ENCODE peak calls at places on chromosomes 3 and 15, in five cellular contexts. Z, Y, D, C and O are unnamed samples. For H3K4me1, the result is how much of the 10 kb centered on the place peaks cover.

GRCh38 chr3:194212869-194213320 is 76.9 kb downstream of the HES1 start:
- DNase-seq in Z (no peak), Y (no peak), D (no peak), C (peak), O (no peak)

GRCh38 chr3:185325946-185326791 is 36.8 kb upstream of the MAP3K13 start:
- DNase-seq in Z (no peak), Y (no peak), D (no peak), C (no peak), O (no peak)

GRCh38 chr3:105791919-105792786 is 76.7 kb downstream of the CBLB start:
- DNase-seq in Z (peak), Y (peak), D (no peak), C (no peak), O (no peak)

GRCh38 chr3:172148269-172148668 is 108.9 kb downstream of the FNDC3B start:
- DNase-seq in Z (no peak), Y (no peak), D (no peak), C (no peak), O (no peak)

GRCh38 chr3:190059242-190059590 is 61.5 kb downstream of the P3H2 start:
- DNase-seq in Z (no peak), Y (no peak), D (no peak), C (no peak), O (no peak)

GRCh38 chr3:36876181-36876936 is 68.5 kb downstream of the TRANK1 start:
- DNase-seq in Z (no peak), Y (no peak), D (peak), C (no peak), O (no peak)

GRCh38 chr15:90871097-90871715 is 2.8 kb downstream of the FURIN start:
- DNase-seq in Z (no peak), Y (peak), D (no peak), C (peak), O (no peak)

GRCh38 chr3:22969276-22969675 is 233.9 kb upstream of the UBE2E2 start:
- DNase-seq in Z (no peak), Y (no peak), D (no peak), C (no peak), O (no peak)

GRCh38 chr3:185342458-185343169 is 20.3 kb upstream of the MAP3K13 start:
- DNase-seq in Z (no peak), Y (no peak), D (no peak), C (no peak), O (no peak)

GRCh38 chr15:69990566-69991391 is 106.9 kb downstream of the TLE3 start:
- DNase-seq in Z (no peak), Y (no peak), D (no peak), C (no peak), O (no peak)

GRCh38 chr15:33448961-33449611 is 138.3 kb downstream of the RYR3 start:
- DNase-seq in Z (no peak), Y (no peak), D (no peak), C (no peak), O (no peak)

GRCh38 chr3:184320099-184320445 is 5.7 kb downstream of the EIF4G1 start:
- DNase-seq in Z (peak), Y (peak), D (peak), C (no peak), O (peak)

GRCh38 chr3:183203670-183204069 is 41.1 kb upstream of the LAMP3 start:
- DNase-seq in Z (no peak), Y (no peak), D (no peak), C (no peak), O (no peak)

GRCh38 chr15:62770752-62771151 is 271.8 kb upstream of the TPM1 start:
- DNase-seq in Z (no peak), Y (no peak), D (no peak), C (no peak), O (no peak)

GRCh38 chr3:178672263-178672662 is 136.0 kb downstream of the KCNMB2 start:
- DNase-seq in Z (no peak), Y (no peak), D (no peak), C (no peak), O (no peak)

GRCh38 chr15:70752142-70752754 is 11.1 kb downstream of the UACA start:
- DNase-seq in Z (peak), Y (peak), D (no peak), C (no peak), O (no peak)

GRCh38 chr15:55255714-55256113 is 33.9 kb downstream of the RAB27A start:
- DNase-seq in Z (no peak), Y (peak), D (no peak), C (no peak), O (no peak)

GRCh38 chr15:40421246-40422157 is 15.9 kb downstream of the IVD start:
- DNase-seq in Z (peak), Y (peak), D (peak), C (peak), O (peak)

GRCh38 chr3:174936590-174936989 is 77.5 kb downstream of the NAALADL2 start:
- DNase-seq in Z (no peak), Y (no peak), D (no peak), C (no peak), O (no peak)

GRCh38 chr3:194269610-194270145 is 81.5 kb downstream of the CPN2 start:
- DNase-seq in Z (peak), Y (peak), D (no peak), C (peak), O (peak)

GRCh38 chr15:48811325-48811938 is 563 bp upstream of the CEP152 start:
- DNase-seq in Z (no peak), Y (no peak), D (no peak), C (peak), O (no peak)

GRCh38 chr15:48810414-48811324 is at the start of gene CEP152:
- DNase-seq in Z (peak), Y (peak), D (peak), C (peak), O (peak)

GRCh38 chr3:172218350-172219323 is 179.3 kb downstream of the FNDC3B start:
- DNase-seq in Z (no peak), Y (no peak), D (no peak), C (no peak), O (no peak)

GRCh38 chr3:72451840-72452239 is 396.4 kb downstream of the SHQ1 start:
- DNase-seq in Z (no peak), Y (no peak), D (no peak), C (peak), O (no peak)

GRCh38 chr15:27241942-27242341 is 271.0 kb downstream of the GABRG3 start:
- DNase-seq in Z (no peak), Y (no peak), D (no peak), C (peak), O (no peak)

GRCh38 chr15:52329980-52330379 is 34.4 kb upstream of the MYO5C start:
- DNase-seq in Z (no peak), Y (no peak), D (no peak), C (no peak), O (no peak)

DNA sequence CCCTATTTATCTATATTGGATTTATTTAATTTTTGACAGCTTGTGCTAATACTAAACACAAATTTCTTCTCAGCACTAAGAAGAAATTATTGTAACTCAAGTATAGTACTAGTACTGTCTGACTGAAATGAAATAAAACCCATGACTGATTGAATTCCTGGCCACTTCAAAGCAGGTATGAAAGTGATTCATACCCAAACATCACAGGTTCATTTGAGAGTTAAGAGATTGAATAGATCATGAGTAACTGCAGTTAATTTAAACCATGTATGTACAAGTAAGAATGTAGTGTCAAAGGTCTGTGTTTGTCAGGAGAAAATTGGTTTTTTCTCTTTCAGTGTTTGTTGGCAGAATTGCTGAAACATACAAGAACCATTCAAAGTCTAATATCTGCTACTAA is 332.0 kb upstream of the GRM7 start:
- DNase-seq in Z (no peak), Y (no peak), D (no peak), C (no peak), O (no peak)
- H3K4me1 ChIP-seq in Z (under half), Y (under half), D (under half), C (under half), O (under half)

GRCh38 chr15:80942746-80943565 is 46.7 kb downstream of the MESD start:
- DNase-seq in Z (peak), Y (no peak), D (no peak), C (no peak), O (no peak)
- H3K27ac ChIP-seq in Z (no peak), Y (no peak), D (no peak), C (no peak), O (no peak)

GRCh38 chr3:146528954-146529353 is 15.5 kb downstream of the PLSCR1 start:
- DNase-seq in Z (no peak), Y (no peak), D (no peak), C (no peak), O (no peak)
- H3K4me3 ChIP-seq in Z (no peak), Y (no peak), D (no peak), C (no peak), O (no peak)

GRCh38 chr3:48018841-48019240 is 2.6 kb upstream of the MAP4 start:
- DNase-seq in Z (no peak), Y (no peak), D (no peak), C (no peak), O (no peak)

GRCh38 chr3:48015451-48016182 is 599 bp downstream of the MAP4 start:
- DNase-seq in Z (no peak), Y (no peak), D (no peak), C (no peak), O (no peak)

GRCh38 chr3:48013288-48013980 is 2.8 kb downstream of the MAP4 start:
- DNase-seq in Z (peak), Y (no peak), D (no peak), C (no peak), O (no peak)

GRCh38 chr3:48014358-48014757 is 1.9 kb downstream of the MAP4 start:
- DNase-seq in Z (no peak), Y (no peak), D (no peak), C (no peak), O (no peak)

DNA sequence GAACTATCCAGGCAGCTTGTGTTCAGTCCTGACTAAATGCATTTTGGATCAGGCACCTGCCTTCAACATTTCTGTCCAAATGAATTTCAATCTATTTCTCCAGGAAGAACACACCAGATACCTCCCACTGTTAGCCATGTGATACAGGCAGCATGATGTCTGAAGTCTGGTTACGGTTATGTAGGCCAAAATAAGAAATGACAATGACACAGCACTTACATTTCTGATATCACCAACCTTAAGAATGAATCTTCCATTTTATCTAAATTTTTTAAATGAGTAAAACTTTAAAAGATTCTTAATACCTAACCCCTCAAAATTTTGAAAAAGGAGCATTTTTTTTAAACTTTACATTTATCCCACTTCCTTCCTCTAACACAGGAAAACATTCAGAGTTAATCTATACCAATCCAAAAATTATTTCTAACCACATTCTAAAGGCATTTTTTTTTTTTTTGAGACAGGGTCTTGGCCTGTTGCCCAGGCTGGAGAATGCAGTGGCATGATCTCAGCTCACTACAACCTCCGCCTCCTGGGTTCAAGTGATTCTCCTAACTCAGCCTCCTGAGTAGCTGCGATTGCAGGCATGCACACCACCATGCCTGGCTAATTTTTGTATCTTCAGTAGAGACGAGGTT is at the start of gene MAP4:
- DNase-seq in Z (no peak), Y (no peak), D (no peak), C (no peak), O (no peak)
- H3K4me1 ChIP-seq in Z (under half), Y (under half), D (under half), C (under half), O (under half)

DNA sequence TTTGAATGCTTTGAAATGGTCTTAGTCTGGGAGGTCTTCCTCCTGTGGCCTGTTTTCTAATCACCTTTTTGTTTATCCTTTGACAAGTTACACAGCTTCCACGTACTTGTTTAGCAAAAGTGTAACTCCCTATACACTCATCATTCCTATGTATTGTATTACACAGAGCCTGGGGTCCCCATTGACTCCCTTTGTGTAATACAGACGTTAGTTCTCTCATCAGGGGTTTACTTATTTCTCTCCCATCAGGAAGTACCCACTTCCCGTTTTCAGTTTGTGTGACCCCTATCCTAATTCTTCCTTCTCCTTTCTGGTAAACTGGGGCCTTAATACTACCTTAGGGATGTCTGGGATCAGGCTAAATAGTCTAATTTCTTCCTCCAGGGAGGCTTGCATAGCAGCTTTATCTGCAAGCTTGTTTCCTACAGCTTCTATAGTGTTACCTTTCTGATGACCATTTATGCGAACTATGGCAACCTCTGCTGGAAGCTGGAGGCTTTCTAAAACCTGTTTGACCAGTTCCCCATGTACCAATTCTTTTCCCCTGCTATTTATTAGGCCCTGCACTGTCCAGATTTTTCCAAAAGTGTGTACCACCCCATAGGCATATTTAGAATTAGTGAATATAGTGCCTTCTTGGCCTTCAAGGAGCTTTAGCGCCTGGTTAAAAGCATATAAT is 22.4 kb downstream of the ARL8B start:
- DNase-seq in Z (no peak), Y (no peak), D (no peak), C (no peak), O (no peak)
- H3K27ac ChIP-seq in Z (no peak), Y (no peak), D (no peak), C (no peak), O (no peak)

GRCh38 chr15:67120839-67121540 is 55.6 kb downstream of the SMAD3 start:
- DNase-seq in Z (peak), Y (peak), D (peak), C (no peak), O (peak)
- H3K4me3 ChIP-seq in Z (no peak), Y (peak), D (peak), C (no peak), O (peak)

GRCh38 chr3:60909526-60909925 is 341.7 kb downstream of the FHIT start:
- DNase-seq in Z (no peak), Y (no peak), D (no peak), C (no peak), O (no peak)
- H3K4me1 ChIP-seq in Z (under half), Y (under half), D (under half), C (under half), O (under half)

DNA sequence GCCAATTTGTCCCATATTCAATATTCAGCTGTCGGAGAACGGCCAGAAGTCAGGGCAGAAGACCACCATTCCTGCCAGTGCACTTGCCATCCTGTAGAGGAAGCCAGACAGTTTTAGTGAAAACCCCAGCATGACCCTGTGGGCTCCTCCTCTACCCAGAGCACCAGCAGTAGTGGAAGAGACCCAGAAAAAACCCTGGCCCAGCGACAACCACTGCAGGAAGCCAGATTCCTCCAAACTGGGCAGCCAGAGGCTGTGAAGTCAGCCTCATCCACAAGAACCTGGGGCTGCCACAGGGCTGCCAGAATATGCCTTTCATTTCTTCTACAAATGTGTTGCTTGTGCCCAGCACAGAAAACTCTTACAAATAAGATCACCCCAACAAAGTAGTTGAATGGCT is 67.3 kb downstream of the HMCES start:
- DNase-seq in Z (no peak), Y (no peak), D (no peak), C (no peak), O (no peak)
- H3K27ac ChIP-seq in Z (no peak), Y (no peak), D (no peak), C (no peak), O (no peak)